ENCODE peak calls at places on chromosomes 2 and 18, in ten cellular contexts. One of them, this sample, is unnamed.

GRCh38 chr2:223414646-223415045 is 187.5 kb downstream of the SCG2 start:
- DNase-seq in H7: no peak
- DNase-seq in WERI-Rb-1: no peak
- DNase-seq in NCI-H2171: no peak
- DNase-seq in WTC11: no peak
- DNase-seq in naive thymus-derived CD4-positive, alpha-beta T cell: no peak
- DNase-seq in epithelial cell of proximal tubule: no peak
- DNase-seq in GM10248: no peak
- DNase-seq in HFF-Myc: peak
- DNase-seq in T follicular helper cell: no peak
- DNase-seq in this sample: no peak

GRCh38 chr2:176136375-176137248 is 7.1 kb downstream of the HOXD8 start:
- DNase-seq in H7: peak
- DNase-seq in WERI-Rb-1: peak
- DNase-seq in NCI-H2171: no peak
- DNase-seq in WTC11: peak
- DNase-seq in naive thymus-derived CD4-positive, alpha-beta T cell: no peak
- DNase-seq in epithelial cell of proximal tubule: no peak
- DNase-seq in GM10248: no peak
- DNase-seq in HFF-Myc: no peak
- DNase-seq in T follicular helper cell: no peak
- DNase-seq in this sample: no peak

GRCh38 chr2:238883315-238884004 is 35.6 kb downstream of the TWIST2 start:
- DNase-seq in H7: no peak
- DNase-seq in WERI-Rb-1: no peak
- DNase-seq in NCI-H2171: no peak
- DNase-seq in WTC11: no peak
- DNase-seq in naive thymus-derived CD4-positive, alpha-beta T cell: no peak
- DNase-seq in epithelial cell of proximal tubule: no peak
- DNase-seq in GM10248: no peak
- DNase-seq in HFF-Myc: no peak
- DNase-seq in T follicular helper cell: no peak
- DNase-seq in this sample: no peak

GRCh38 chr2:8193686-8194615 is 487.9 kb upstream of the ID2 start:
- DNase-seq in H7: peak
- DNase-seq in WERI-Rb-1: peak
- DNase-seq in NCI-H2171: peak
- DNase-seq in WTC11: peak
- DNase-seq in naive thymus-derived CD4-positive, alpha-beta T cell: no peak
- DNase-seq in epithelial cell of proximal tubule: no peak
- DNase-seq in GM10248: no peak
- DNase-seq in HFF-Myc: no peak
- DNase-seq in T follicular helper cell: no peak
- DNase-seq in this sample: peak

GRCh38 chr2:157174321-157174720 is 83.2 kb upstream of the GALNT5 start:
- DNase-seq in H7: no peak
- DNase-seq in WERI-Rb-1: no peak
- DNase-seq in NCI-H2171: no peak
- DNase-seq in WTC11: no peak
- DNase-seq in naive thymus-derived CD4-positive, alpha-beta T cell: no peak
- DNase-seq in epithelial cell of proximal tubule: no peak
- DNase-seq in GM10248: no peak
- DNase-seq in HFF-Myc: peak
- DNase-seq in T follicular helper cell: no peak
- DNase-seq in this sample: no peak

GRCh38 chr18:43780782-43781340 is 503.6 kb upstream of the SYT4 start:
- DNase-seq in H7: no peak
- DNase-seq in WERI-Rb-1: no peak
- DNase-seq in NCI-H2171: no peak
- DNase-seq in WTC11: no peak
- DNase-seq in naive thymus-derived CD4-positive, alpha-beta T cell: no peak
- DNase-seq in epithelial cell of proximal tubule: peak
- DNase-seq in GM10248: no peak
- DNase-seq in HFF-Myc: no peak
- DNase-seq in T follicular helper cell: no peak
- DNase-seq in this sample: no peak

GRCh38 chr2:74037379-74037860 is 52.7 kb downstream of the TET3 start:
- DNase-seq in H7: no peak
- DNase-seq in WERI-Rb-1: no peak
- DNase-seq in NCI-H2171: no peak
- DNase-seq in WTC11: no peak
- DNase-seq in naive thymus-derived CD4-positive, alpha-beta T cell: no peak
- DNase-seq in epithelial cell of proximal tubule: no peak
- DNase-seq in GM10248: peak
- DNase-seq in HFF-Myc: no peak
- DNase-seq in T follicular helper cell: no peak
- DNase-seq in this sample: no peak

GRCh38 chr2:230797515-230798495 is 66.9 kb upstream of the ITM2C start:
- DNase-seq in H7: no peak
- DNase-seq in WERI-Rb-1: no peak
- DNase-seq in NCI-H2171: no peak
- DNase-seq in WTC11: no peak
- DNase-seq in naive thymus-derived CD4-positive, alpha-beta T cell: no peak
- DNase-seq in epithelial cell of proximal tubule: no peak
- DNase-seq in GM10248: peak
- DNase-seq in HFF-Myc: no peak
- DNase-seq in T follicular helper cell: no peak
- DNase-seq in this sample: no peak

GRCh38 chr2:186984966-186985365 is 136.0 kb upstream of the ZSWIM2 start:
- DNase-seq in H7: no peak
- DNase-seq in WERI-Rb-1: no peak
- DNase-seq in NCI-H2171: no peak
- DNase-seq in WTC11: no peak
- DNase-seq in naive thymus-derived CD4-positive, alpha-beta T cell: no peak
- DNase-seq in epithelial cell of proximal tubule: no peak
- DNase-seq in GM10248: no peak
- DNase-seq in HFF-Myc: no peak
- DNase-seq in T follicular helper cell: no peak
- DNase-seq in this sample: no peak

GRCh38 chr2:96891591-96892333 is 21.9 kb upstream of the SEMA4C start:
- DNase-seq in H7: no peak
- DNase-seq in WERI-Rb-1: no peak
- DNase-seq in NCI-H2171: no peak
- DNase-seq in WTC11: no peak
- DNase-seq in naive thymus-derived CD4-positive, alpha-beta T cell: no peak
- DNase-seq in epithelial cell of proximal tubule: no peak
- DNase-seq in GM10248: no peak
- DNase-seq in HFF-Myc: no peak
- DNase-seq in T follicular helper cell: no peak
- DNase-seq in this sample: no peak

GRCh38 chr2:85954918-85955420 is 66.2 kb upstream of the ST3GAL5 start:
- DNase-seq in H7: no peak
- DNase-seq in WERI-Rb-1: no peak
- DNase-seq in NCI-H2171: no peak
- DNase-seq in WTC11: no peak
- DNase-seq in naive thymus-derived CD4-positive, alpha-beta T cell: no peak
- DNase-seq in epithelial cell of proximal tubule: no peak
- DNase-seq in GM10248: no peak
- DNase-seq in HFF-Myc: no peak
- DNase-seq in T follicular helper cell: no peak
- DNase-seq in this sample: no peak

GRCh38 chr2:235964787-235965390 is 203.3 kb downstream of the GBX2 start:
- DNase-seq in H7: peak
- DNase-seq in WERI-Rb-1: no peak
- DNase-seq in NCI-H2171: no peak
- DNase-seq in WTC11: no peak
- DNase-seq in naive thymus-derived CD4-positive, alpha-beta T cell: no peak
- DNase-seq in epithelial cell of proximal tubule: no peak
- DNase-seq in GM10248: no peak
- DNase-seq in HFF-Myc: no peak
- DNase-seq in T follicular helper cell: no peak
- DNase-seq in this sample: no peak

GRCh38 chr2:106156305-106157288 is 37.5 kb downstream of the UXS1 start:
- DNase-seq in H7: no peak
- DNase-seq in WERI-Rb-1: no peak
- DNase-seq in NCI-H2171: no peak
- DNase-seq in WTC11: no peak
- DNase-seq in naive thymus-derived CD4-positive, alpha-beta T cell: no peak
- DNase-seq in epithelial cell of proximal tubule: no peak
- DNase-seq in GM10248: no peak
- DNase-seq in HFF-Myc: no peak
- DNase-seq in T follicular helper cell: no peak
- DNase-seq in this sample: peak

GRCh38 chr2:85160946-85161625 is 27.9 kb downstream of the TCF7L1 start:
- DNase-seq in H7: peak
- DNase-seq in WERI-Rb-1: no peak
- DNase-seq in NCI-H2171: no peak
- DNase-seq in WTC11: peak
- DNase-seq in naive thymus-derived CD4-positive, alpha-beta T cell: no peak
- DNase-seq in epithelial cell of proximal tubule: no peak
- DNase-seq in GM10248: no peak
- DNase-seq in HFF-Myc: no peak
- DNase-seq in T follicular helper cell: no peak
- DNase-seq in this sample: no peak